ENCODE peak calls at places on chromosome 14, in ten cellular contexts. E, R, I, J, N, W, X, D, T and A are unnamed samples.
A peak's percentile ranks its signal among the peaks of the same experiment; 100 is the strongest.

GRCh38 chr14:24879661-24880381 is 170.1 kb downstream of the STXBP6 start:
- DNase-seq in E (peak; percentile 39), R (peak; percentile 37), I (no peak), J (no peak), N (no peak), W (peak; percentile 21), X (no peak), D (no peak), T (no peak), A (no peak)

GRCh38 chr14:71362920-71363584 is 455.8 kb downstream of the PCNX1 start:
- DNase-seq in E (no peak), R (peak; percentile 88), I (no peak), J (peak; percentile 24), N (no peak), W (peak; percentile 78), X (no peak), D (no peak), T (no peak), A (no peak)

GRCh38 chr14:100096656-100097055 is 31.4 kb downstream of the EVL start:
- DNase-seq in E (no peak), R (peak; percentile 26), I (no peak), J (no peak), N (no peak), W (peak; percentile 71), X (no peak), D (no peak), T (no peak), A (no peak)

GRCh38 chr14:70943838-70944237 is 36.6 kb downstream of the PCNX1 start:
- DNase-seq in E (no peak), R (no peak), I (no peak), J (no peak), N (no peak), W (no peak), X (no peak), D (no peak), T (no peak), A (no peak)

GRCh38 chr14:63710497-63710896 is 17.4 kb downstream of the SGPP1 start:
- DNase-seq in E (no peak), R (no peak), I (no peak), J (peak; percentile 26), N (no peak), W (no peak), X (no peak), D (no peak), T (no peak), A (no peak)

GRCh38 chr14:65167072-65167645 is 64.8 kb upstream of the MAX start:
- DNase-seq in E (no peak), R (no peak), I (no peak), J (peak; percentile 59), N (no peak), W (no peak), X (no peak), D (no peak), T (no peak), A (no peak)

GRCh38 chr14:91063119-91063518 is 2.7 kb upstream of the RPS6KA5 start:
- DNase-seq in E (no peak), R (peak; percentile 6), I (no peak), J (peak; percentile 83), N (no peak), W (peak; percentile 10), X (no peak), D (no peak), T (no peak), A (no peak)

GRCh38 chr14:51621654-51622053 is 30.1 kb upstream of the FRMD6 start:
- DNase-seq in E (no peak), R (no peak), I (no peak), J (peak; percentile 82), N (no peak), W (no peak), X (no peak), D (no peak), T (no peak), A (no peak)

GRCh38 chr14:24741871-24742270 is 107.9 kb upstream of the GZMB start:
- DNase-seq in E (no peak), R (peak; percentile 8), I (no peak), J (no peak), N (peak; percentile 0), W (peak; percentile 56), X (no peak), D (no peak), T (no peak), A (peak; percentile 19)

GRCh38 chr14:22870811-22871199 is 735 bp upstream of the LRP10 start:
- DNase-seq in E (no peak), R (no peak), I (no peak), J (peak; percentile 81), N (no peak), W (no peak), X (no peak), D (no peak), T (no peak), A (no peak)
- TF ChIP-seq CTCF in E (no peak), R (no peak), I (no peak), J (no peak), N (no peak), W (no peak), X (no peak), D (no peak), T (no peak), A (no peak)

GRCh38 chr14:104304451-104305351 is 166.3 kb downstream of the KIF26A start:
- DNase-seq in E (no peak), R (no peak), I (no peak), J (no peak), N (no peak), W (no peak), X (no peak), D (no peak), T (peak; percentile 46), A (no peak)

GRCh38 chr14:104299993-104300761 is 161.8 kb downstream of the KIF26A start:
- DNase-seq in E (peak; percentile 56), R (no peak), I (no peak), J (no peak), N (no peak), W (no peak), X (no peak), D (no peak), T (peak; percentile 38), A (no peak)

GRCh38 chr14:104301731-104302460 is 163.5 kb downstream of the KIF26A start:
- DNase-seq in E (no peak), R (no peak), I (no peak), J (no peak), N (no peak), W (no peak), X (no peak), D (no peak), T (peak; percentile 50), A (no peak)

GRCh38 chr14:104303705-104304425 is 165.5 kb downstream of the KIF26A start:
- DNase-seq in E (no peak), R (no peak), I (no peak), J (no peak), N (no peak), W (no peak), X (no peak), D (no peak), T (peak; percentile 46), A (no peak)

DNA sequence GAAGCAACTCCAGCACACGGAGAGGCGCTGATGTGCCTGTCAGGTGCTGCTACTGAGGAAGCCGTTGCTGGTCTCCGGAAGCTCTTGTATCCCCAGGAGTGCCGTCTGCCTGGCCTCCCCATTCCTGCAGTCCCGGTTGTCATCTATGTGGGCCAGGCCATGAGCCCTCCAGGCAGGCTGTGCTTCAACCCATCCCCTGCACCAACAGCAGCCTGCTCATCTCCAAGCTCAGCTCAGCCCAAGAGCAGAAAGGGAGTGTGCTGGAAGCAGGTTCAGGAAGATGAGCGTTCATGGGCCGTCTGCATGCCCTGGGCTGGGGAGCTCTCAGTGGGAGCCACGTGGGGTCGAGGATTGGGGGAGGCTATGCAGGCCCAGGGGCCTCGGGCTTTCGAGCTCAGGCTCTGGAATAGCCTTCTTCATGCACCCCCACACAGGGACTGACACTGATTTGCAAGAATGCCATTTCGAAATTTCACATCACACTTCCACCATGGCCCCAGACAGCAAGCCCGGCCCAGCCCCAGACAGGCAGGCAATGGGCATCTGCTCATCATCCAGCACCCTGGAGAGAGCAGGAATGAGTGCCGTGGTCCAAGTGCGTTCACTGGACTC is 164.5 kb downstream of the KIF26A start:
- DNase-seq in E (no peak), R (no peak), I (no peak), J (no peak), N (no peak), W (no peak), X (no peak), D (no peak), T (peak; percentile 35), A (no peak)
- H3K4me3 ChIP-seq in E (no peak overlapping the region), R (no peak overlapping the region), I (no peak overlapping the region), J (no peak overlapping the region), N (no peak overlapping the region), W (no peak overlapping the region), X (no peak overlapping the region), D (no peak overlapping the region), T (no peak overlapping the region), A (no peak overlapping the region)

DNA sequence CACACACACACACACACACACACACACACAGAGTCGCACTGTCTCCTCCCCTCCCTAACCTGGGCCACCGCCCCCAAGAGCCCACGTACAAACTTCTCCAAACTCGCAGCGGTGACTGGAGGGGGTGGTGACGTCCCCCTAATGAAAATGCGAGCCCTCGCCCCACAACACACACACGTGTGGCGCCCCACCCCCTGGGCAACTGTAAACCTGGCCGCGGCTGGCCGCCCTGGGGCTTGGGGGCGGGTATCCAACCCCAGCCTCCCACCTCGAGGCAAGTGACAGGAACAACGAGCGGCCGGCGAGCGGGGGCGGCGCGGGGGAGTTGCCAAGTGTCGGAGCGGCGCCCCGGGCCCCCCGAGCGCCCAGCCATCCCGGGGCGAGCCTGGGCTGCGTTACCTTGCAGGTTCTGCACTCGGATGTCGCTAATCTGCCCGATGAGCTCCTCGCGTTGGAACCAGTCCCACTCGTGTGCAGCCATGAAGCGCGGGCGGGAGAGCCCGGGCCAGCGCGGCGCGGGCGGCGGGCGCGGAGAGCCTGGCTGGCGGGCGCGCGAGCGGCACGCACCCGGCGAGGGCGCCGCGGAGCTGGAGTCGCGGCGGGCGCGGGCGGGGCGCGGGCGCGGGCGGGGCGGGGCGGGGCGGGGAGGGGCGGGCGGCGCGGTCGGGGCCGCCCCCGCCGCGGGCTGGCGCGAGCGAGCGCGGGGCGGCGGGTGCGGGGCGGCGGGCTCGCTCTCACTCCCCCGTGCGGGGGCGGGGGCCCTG is at the start of gene CLMN:
- DNase-seq in E (peak; percentile 21), R (peak; percentile 38), I (no peak), J (peak; percentile 47), N (no peak), W (peak; percentile 32), X (peak; percentile 66), D (peak; percentile 65), T (peak; percentile 77), A (no peak)
- TF ChIP-seq CTCF in E (no peak), R (no peak), I (no peak), J (no peak), N (no peak), W (no peak), X (no peak), D (no peak), T (no peak), A (no peak)

DNA sequence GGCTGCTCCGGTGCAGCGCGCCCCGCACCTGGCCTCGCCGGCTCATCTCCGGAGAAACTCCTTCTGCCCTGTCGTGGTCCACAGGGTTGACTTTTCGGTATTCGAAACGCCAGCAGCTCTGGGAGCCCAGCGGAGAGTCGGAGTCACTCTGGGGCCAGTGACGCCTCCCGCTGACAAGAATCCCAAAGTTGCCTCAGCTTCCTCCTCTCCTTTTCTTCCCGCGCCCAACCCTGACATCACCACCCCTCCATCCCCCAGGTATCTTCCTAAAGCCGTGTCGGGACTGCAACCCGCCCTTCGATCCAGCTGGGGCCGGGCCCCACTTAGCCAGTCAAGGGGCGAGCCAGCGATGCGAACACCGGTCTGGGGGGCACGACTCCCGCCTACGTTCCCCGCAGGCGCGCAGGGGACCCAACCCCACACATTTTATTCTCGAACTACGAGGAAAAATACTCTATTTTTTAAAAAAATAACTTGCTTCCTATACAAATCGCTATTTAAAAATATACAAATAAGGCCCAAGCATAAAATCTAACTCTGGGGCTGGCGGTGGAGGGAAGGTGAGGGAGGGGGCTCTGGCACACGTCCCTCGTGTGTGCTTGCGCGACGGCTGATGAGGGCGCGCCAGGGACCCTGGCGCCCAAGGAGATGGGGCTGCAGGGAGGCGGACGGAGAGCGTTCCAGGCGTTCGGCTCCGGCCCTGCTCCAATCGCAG is 2.1 kb downstream of the NKX2-8 start:
- DNase-seq in E (no peak), R (no peak), I (no peak), J (no peak), N (no peak), W (no peak), X (no peak), D (no peak), T (no peak), A (no peak)
- H3K4me3 ChIP-seq in E (peak overlapping the region; percentile 56), R (peak overlapping the region; percentile 34), I (peak overlapping the region; percentile 52), J (no peak overlapping the region), N (no peak overlapping the region), W (no peak overlapping the region), X (no peak overlapping the region), D (no peak overlapping the region), T (no peak overlapping the region), A (no peak overlapping the region)